ENCODE peak calls at places on chromosome 18, in nine cellular contexts. Y is HCT116, J is OCI-LY7, F is SK-N-SH, V is neural progenitor cell, D is PC-3, L is GM23338, O is hepatocyte, M is MM.1S. C is an unnamed sample.

GRCh38 chr18:36934884-36935283 is 106.0 kb downstream of the KIAA1328 start:
- DNase-seq in D (peak; percentile 34), Y (no peak), M (no peak), F (no peak), J (no peak), L (no peak), V (no peak), O (no peak), C (peak; percentile 87)

GRCh38 chr18:23356915-23357421 is 96.1 kb upstream of the RIOK3 start:
- DNase-seq in L (no peak), D (no peak), V (no peak), J (no peak), F (no peak), O (no peak), M (no peak), Y (no peak), C (peak; percentile 54)

GRCh38 chr18:3998698-3999333 is 456.3 kb downstream of the DLGAP1 start:
- DNase-seq in V (peak; percentile 62), L (peak; percentile 70), J (peak; percentile 73), D (peak; percentile 61), O (peak; percentile 60), M (peak; percentile 41), Y (peak; percentile 43), F (peak; percentile 19), C (peak; percentile 77)

GRCh38 chr18:12458761-12459160 is 51.0 kb downstream of the PRELID3A start:
- DNase-seq in O (no peak), Y (no peak), D (no peak), M (no peak), V (no peak), L (peak; percentile 34), F (no peak), J (no peak), C (no peak)

GRCh38 chr18:76905821-76906220 is 83.5 kb downstream of the ZNF236 start:
- DNase-seq in O (no peak), J (no peak), L (no peak), F (no peak), M (peak; percentile 50), V (no peak), Y (no peak), D (no peak), C (no peak)

GRCh38 chr18:5879479-5879882 is 15.8 kb downstream of the TMEM200C start:
- DNase-seq in M (no peak), V (peak; percentile 31), O (peak; percentile 31), J (peak; percentile 22), F (peak; percentile 39), Y (no peak), D (peak; percentile 58), L (peak; percentile 43), C (peak; percentile 69)

GRCh38 chr18:62324917-62325805 is at the start of gene TNFRSF11A:
- DNase-seq in M (peak; percentile 52), Y (no peak), D (peak; percentile 71), F (peak; percentile 88), V (peak; percentile 86), J (no peak), L (peak; percentile 81), O (peak; percentile 83), C (peak; percentile 44)

GRCh38 chr18:25862881-25863600 is 227.4 kb downstream of the SS18 start:
- DNase-seq in O (no peak), Y (no peak), D (no peak), V (no peak), F (no peak), M (no peak), L (no peak), J (no peak), C (peak; percentile 40)

GRCh38 chr18:48455555-48456478 is 46.6 kb upstream of the ZBTB7C start:
- DNase-seq in L (no peak), J (no peak), D (peak; percentile 74), F (no peak), Y (peak; percentile 83), O (peak; percentile 49), V (no peak), M (peak; percentile 19), C (peak; percentile 84)

GRCh38 chr18:33579868-33580205 is 1.8 kb downstream of the ASXL3 start:
- DNase-seq in V (peak; percentile 22), O (no peak), Y (no peak), D (no peak), M (no peak), J (no peak), L (no peak), F (no peak), C (no peak)

GRCh38 chr18:10122116-10122515 is 208.3 kb downstream of the VAPA start:
- DNase-seq in O (peak; percentile 40), V (no peak), L (no peak), J (no peak), F (no peak), Y (no peak), D (peak; percentile 66), M (peak; percentile 14), C (peak; percentile 64)

GRCh38 chr18:42261731-42262130 is 306.7 kb downstream of the PIK3C3 start:
- DNase-seq in F (no peak), J (no peak), L (peak; percentile 12), M (no peak), Y (no peak), O (no peak), V (peak; percentile 36), D (no peak), C (no peak)

GRCh38 chr18:3457261-3457724 is 7.3 kb downstream of the TGIF1 start:
- DNase-seq in M (no peak), Y (no peak), L (no peak), J (no peak), F (no peak), V (no peak), D (no peak), O (no peak), C (no peak)

GRCh38 chr18:48055351-48055750 is 124.9 kb upstream of the SMAD2 start:
- DNase-seq in J (no peak), O (no peak), F (no peak), M (no peak), Y (no peak), D (no peak), L (no peak), V (no peak), C (no peak)

GRCh38 chr18:37065221-37065620 is 236.3 kb downstream of the KIAA1328 start:
- DNase-seq in V (no peak), L (no peak), D (no peak), O (no peak), J (no peak), F (no peak), M (no peak), Y (no peak), C (no peak)

GRCh38 chr18:58373486-58373885 is 255.4 kb downstream of the ALPK2 start:
- DNase-seq in Y (no peak), O (no peak), F (no peak), V (peak; percentile 60), J (no peak), M (no peak), L (no peak), D (no peak), C (no peak)
- H3K4me2 ChIP-seq in Y (no peak overlapping the region), O (no peak overlapping the region), F (no peak overlapping the region), V (peak overlapping the region; percentile 33), J (no peak overlapping the region), M (no peak overlapping the region), L (no peak overlapping the region), D (no peak overlapping the region), C (no peak overlapping the region)

GRCh38 chr18:304887-305529 is 37.2 kb upstream of the THOC1 start:
- DNase-seq in J (no peak), Y (no peak), V (peak; percentile 50), F (no peak), D (peak; percentile 31), M (no peak), L (peak; percentile 21), O (no peak), C (peak; percentile 74)
- TF ChIP-seq EZH2phosphoT487 in J (no peak), Y (no peak), V (no peak), F (no peak), D (no peak), M (no peak), L (no peak), O (no peak), C (no peak)

DNA sequence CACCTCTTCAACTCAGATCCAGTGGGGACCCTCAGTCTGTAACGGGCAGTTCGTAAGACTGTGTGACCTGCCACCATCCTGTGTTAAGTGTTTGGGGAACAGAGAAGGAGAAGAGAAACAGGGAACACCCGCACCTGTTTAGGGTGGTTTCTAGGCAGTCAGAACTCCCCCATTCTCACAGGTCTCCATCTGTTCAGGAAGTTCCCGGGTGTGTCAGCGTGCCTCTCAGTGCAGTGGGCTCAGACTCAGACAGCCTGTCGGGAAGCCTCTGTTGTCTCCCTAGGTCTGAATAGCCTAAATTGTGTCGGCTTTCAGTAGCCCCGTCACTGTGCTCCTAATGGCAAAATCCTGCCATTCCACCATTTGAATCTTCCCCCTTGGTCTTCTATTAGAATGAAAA is 256.6 kb downstream of the LOXHD1 start:
- DNase-seq in F (no peak), D (no peak), V (no peak), J (no peak), L (no peak), M (no peak), Y (no peak), O (no peak), C (no peak)
- H3K4me2 ChIP-seq in F (no peak overlapping the region), D (no peak overlapping the region), V (no peak overlapping the region), J (no peak overlapping the region), L (no peak overlapping the region), M (no peak overlapping the region), Y (no peak overlapping the region), O (no peak overlapping the region), C (no peak overlapping the region)

GRCh38 chr18:46755315-46756171 is 1.3 kb downstream of the ST8SIA5 start:
- DNase-seq in Y (no peak), J (no peak), V (peak; percentile 23), M (no peak), D (no peak), L (peak; percentile 32), O (no peak), F (peak; percentile 22), C (no peak)

GRCh38 chr18:46756172-46756558 is 688 bp downstream of the ST8SIA5 start:
- DNase-seq in J (no peak), L (peak; percentile 55), V (no peak), D (no peak), F (peak; percentile 52), M (no peak), O (no peak), Y (no peak), C (peak; percentile 7)

GRCh38 chr18:46754661-46755292 is 2.1 kb downstream of the ST8SIA5 start:
- DNase-seq in J (no peak), O (no peak), M (no peak), D (no peak), F (no peak), L (peak; percentile 62), Y (no peak), V (peak; percentile 49), C (no peak)

GRCh38 chr18:46754188-46754587 is 2.7 kb downstream of the ST8SIA5 start:
- DNase-seq in L (no peak), J (peak; percentile 8), Y (no peak), O (no peak), F (no peak), M (peak; percentile 44), V (no peak), D (no peak), C (no peak)

DNA sequence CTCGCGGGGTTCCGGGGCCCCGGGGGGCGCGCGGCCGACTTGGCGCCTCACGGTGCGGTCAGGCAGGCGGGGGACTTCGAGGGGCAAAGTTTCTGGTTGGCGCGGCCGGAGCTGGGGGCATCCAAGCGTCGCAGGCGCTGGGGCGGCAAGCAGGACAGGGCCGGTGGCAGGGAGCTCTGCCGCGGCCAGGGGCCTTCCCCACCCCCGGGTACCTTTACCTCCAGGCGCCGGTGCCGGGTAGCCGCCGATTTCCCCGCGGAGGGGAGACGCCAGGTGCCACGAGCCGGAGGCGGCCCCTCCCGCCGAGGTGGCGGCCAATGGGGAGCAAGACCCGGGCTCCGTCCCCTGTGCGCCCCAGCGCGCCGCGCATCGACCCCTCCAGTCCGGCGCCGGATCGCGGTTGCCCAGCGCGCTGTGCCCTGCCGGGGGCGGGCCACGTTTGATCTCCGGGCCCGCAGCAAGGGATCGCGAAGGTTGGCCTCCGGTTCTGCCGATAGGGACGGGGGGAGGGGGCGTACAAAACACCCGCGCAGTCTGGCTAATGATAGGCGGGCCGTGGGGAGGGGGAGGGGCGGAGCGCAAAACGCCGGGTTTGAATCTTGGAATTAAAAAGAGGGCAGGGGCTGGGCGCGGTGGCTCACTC is at the start of gene ST8SIA5:
- DNase-seq in J (no peak), D (no peak), V (peak; percentile 80), Y (no peak), F (peak; percentile 74), L (peak; percentile 88), O (no peak), M (no peak), C (peak; percentile 18)
- TF ChIP-seq EZH2phosphoT487 in J (no peak), D (no peak), V (peak; percentile 82), Y (no peak), F (no peak), L (no peak), O (no peak), M (no peak), C (peak; percentile 49)

C was measured in GM23248.